ENCODE peak calls at places on chromosomes 16 and 17, in nine cellular contexts. S, X, Z, U, H, W, L, E and V are unnamed samples.

GRCh38 chr16:80804061-80804450 is 342 bp downstream of the CDYL2 start:
- DNase-seq in S (peak), X (no peak), Z (peak), U (peak), H (peak), W (peak), L (no peak), E (no peak), V (peak)

GRCh38 chr17:77502626-77503292 is 362.0 kb downstream of the SEC14L1 start:
- DNase-seq in S (no peak), X (no peak), Z (no peak), U (no peak), H (no peak), W (peak), L (no peak), E (no peak), V (peak)

GRCh38 chr17:19613979-19614378 is 34.6 kb upstream of the ALDH3A2 start:
- DNase-seq in S (no peak), X (no peak), Z (no peak), U (no peak), H (no peak), W (no peak), L (no peak), E (no peak), V (no peak)

GRCh38 chr17:77560417-77560816 is 398.1 kb upstream of the TNRC6C start:
- DNase-seq in S (no peak), X (no peak), Z (no peak), U (no peak), H (no peak), W (no peak), L (no peak), E (no peak), V (no peak)

GRCh38 chr17:16425202-16425601 is 9.8 kb downstream of the TRPV2 start:
- DNase-seq in S (no peak), X (no peak), Z (no peak), U (no peak), H (no peak), W (no peak), L (no peak), E (no peak), V (no peak)

GRCh38 chr16:88685156-88686061 is 898 bp downstream of the SNAI3 start:
- DNase-seq in S (no peak), X (no peak), Z (peak), U (peak), H (peak), W (no peak), L (no peak), E (no peak), V (peak)

GRCh38 chr17:17467720-17468119 is 9.1 kb upstream of the MED9 start:
- DNase-seq in S (no peak), X (no peak), Z (no peak), U (no peak), H (peak), W (no peak), L (no peak), E (no peak), V (no peak)

GRCh38 chr17:6786618-6787017 is 10.6 kb downstream of the FBXO39 start:
- DNase-seq in S (peak), X (no peak), Z (peak), U (peak), H (peak), W (no peak), L (no peak), E (no peak), V (no peak)

GRCh38 chr17:59115474-59115873 is 8.8 kb upstream of the TRIM37 start:
- DNase-seq in S (no peak), X (no peak), Z (no peak), U (no peak), H (no peak), W (no peak), L (no peak), E (no peak), V (no peak)

GRCh38 chr17:58974354-58974753 is 132.3 kb downstream of the TRIM37 start:
- DNase-seq in S (no peak), X (no peak), Z (no peak), U (no peak), H (no peak), W (no peak), L (no peak), E (no peak), V (no peak)

GRCh38 chr17:80396680-80397387 is 18.1 kb upstream of the ENDOV start:
- DNase-seq in S (no peak), X (no peak), Z (no peak), U (no peak), H (no peak), W (no peak), L (no peak), E (no peak), V (no peak)

GRCh38 chr17:62797959-62798358 is 10.2 kb downstream of the MARCHF10 start:
- DNase-seq in S (no peak), X (no peak), Z (no peak), U (no peak), H (peak), W (no peak), L (no peak), E (no peak), V (peak)

DNA sequence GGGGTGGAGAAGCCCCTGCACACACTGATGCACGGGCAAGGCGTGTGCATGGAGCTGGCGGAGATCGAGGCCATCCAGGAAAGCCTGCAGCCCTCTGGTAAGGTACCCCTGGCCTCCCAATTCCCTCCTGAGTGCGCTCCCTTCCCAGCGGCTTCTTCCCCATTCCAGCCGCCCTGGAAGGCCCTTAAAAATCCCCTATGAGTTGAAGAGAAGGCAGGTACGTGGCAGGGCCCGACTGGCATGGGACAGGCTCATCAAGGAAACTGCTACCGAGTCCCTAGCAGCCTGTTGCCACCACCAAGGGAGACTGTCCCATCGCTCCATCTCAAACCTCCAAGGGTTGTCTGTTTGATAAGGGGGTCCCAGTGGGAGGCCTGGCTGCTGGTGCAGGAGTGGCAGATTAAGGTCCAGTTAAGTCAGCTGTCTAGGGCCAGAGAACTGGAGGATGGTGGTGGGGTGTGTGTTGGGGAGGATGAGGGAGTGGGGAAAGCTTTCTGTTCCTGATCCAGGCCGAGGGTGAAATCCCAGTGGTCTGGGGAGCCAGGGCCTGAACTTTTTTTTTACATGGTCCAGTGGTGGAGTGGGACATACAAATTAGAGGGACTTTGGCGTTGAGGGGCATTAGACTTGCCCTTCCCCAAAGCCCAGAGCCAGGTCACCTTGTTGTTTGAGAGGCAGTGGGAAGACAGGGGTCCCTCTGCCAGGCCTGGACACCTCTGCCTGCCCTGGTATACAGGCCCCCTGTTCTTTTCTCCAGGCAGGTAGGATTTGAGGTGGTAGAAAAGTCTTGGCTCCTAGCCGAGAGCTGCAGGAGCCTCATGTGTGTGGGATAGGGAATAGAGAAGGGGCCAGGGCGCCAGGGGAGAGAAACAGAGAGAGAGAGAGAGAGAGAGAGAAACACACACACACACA is 994 bp downstream of the IGFBP4 start:
- DNase-seq in S (no peak), X (no peak), Z (peak), U (no peak), H (no peak), W (peak), L (no peak), E (no peak), V (peak)
- H3K4me3 ChIP-seq in S (peak), X (peak), Z (peak), U (peak), H (peak), W (peak), L (peak), E (peak), V (peak)

GRCh38 chr16:66605177-66605999 is 884 bp downstream of the CMTM3 start:
- DNase-seq in S (no peak), X (no peak), Z (peak), U (peak), H (peak), W (peak), L (no peak), E (peak), V (peak)
- TF ChIP-seq CTCF in S (no peak), X (no peak), Z (no peak), U (no peak), H (no peak), W (no peak), L (no peak), E (no peak), V (no peak)

DNA sequence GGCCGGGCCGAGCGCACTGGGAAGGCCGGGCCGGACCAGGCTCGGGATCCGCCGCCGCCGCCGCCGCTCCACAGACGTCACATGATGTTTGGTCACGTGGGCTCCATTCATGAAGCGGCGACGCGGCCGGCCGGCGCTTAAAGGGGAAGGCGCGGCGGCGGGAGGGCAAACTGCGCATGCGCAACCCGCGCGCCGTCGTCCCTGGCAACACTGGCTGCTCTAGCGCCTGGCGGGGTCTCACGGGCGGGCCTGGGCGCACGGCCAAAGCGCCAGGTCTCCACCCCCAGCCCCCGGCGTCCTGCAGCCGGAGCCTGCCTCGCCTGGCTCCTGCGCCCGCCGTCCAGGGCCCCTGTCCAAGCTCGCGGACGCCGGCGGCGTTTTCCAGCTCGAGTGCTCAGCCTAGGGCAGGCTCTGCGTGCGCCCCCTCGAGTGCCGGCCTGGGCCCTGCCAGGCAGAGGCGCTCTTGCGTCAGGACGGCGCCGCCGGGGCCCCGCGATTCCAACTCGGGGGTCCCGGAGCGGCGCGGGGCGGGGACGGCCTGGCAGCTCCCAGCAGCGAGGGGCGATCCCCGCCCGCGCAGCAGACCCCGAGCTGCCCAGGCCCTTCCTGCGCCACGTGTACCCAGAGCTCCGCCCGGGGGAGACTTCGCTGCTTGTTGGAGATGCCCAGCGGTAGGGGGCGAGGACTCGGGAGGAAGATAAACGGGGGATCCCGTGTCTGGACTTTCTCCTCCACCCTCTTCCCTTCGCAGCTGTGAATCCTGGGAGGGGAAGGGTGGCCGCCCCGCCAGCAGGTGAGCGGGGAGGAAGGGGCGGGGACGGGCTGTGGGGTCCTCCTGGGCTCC is at the start of gene MAFG:
- DNase-seq in S (peak), X (peak), Z (peak), U (peak), H (peak), W (peak), L (peak), E (peak), V (peak)
- H3K4me3 ChIP-seq in S (peak), X (peak), Z (peak), U (peak), H (peak), W (peak), L (peak), E (peak), V (peak)

GRCh38 chr17:81481815-81482505 is 30.6 kb downstream of the ACTG1 start:
- DNase-seq in S (no peak), X (no peak), Z (no peak), U (no peak), H (no peak), W (no peak), L (no peak), E (no peak), V (no peak)

GRCh38 chr17:81479672-81480071 is 32.9 kb downstream of the ACTG1 start:
- DNase-seq in S (no peak), X (no peak), Z (peak), U (no peak), H (no peak), W (no peak), L (no peak), E (no peak), V (no peak)

GRCh38 chr17:81479175-81479574 is 33.4 kb downstream of the ACTG1 start:
- DNase-seq in S (no peak), X (no peak), Z (no peak), U (no peak), H (peak), W (no peak), L (no peak), E (no peak), V (no peak)

GRCh38 chr17:81481011-81481799 is 31.4 kb downstream of the ACTG1 start:
- DNase-seq in S (no peak), X (no peak), Z (peak), U (peak), H (peak), W (peak), L (no peak), E (no peak), V (peak)

DNA sequence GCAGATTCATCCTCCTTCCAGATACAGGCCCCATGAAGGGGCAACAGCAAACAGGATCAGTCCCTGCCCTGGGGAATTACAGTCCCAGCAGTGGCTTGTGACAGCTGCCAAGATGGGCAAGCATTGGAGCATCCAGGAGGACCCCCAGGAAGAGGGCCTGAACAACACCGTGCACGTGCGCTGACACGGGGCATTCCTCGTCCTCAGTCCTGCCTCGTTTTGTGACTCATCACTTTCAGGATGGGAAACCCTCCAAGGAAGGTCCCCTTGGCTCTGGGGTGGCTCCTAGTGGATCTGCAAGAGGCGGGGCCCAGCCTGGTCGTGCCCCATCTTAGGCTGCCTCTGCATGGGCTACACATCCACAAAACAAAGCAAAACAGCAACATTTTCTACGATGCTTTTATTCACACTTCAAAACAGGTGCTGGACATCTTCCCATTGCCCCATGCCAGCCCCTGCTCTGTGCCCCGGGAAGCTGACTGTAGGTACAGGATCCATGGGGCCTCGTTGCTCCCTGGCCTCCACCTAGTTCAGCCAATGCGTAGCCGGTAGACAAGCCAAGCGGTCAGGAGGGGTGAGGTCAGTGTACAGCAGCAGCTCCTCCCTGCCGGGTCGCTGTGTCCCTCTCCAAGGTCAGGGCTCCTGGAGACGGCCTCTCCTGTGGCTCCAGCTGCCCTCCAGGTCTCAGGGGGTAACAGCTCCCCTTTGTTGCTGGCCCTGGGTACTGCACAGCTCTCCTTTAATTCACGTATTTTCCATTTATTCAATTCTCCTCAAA is 32.3 kb downstream of the ACTG1 start:
- DNase-seq in S (no peak), X (no peak), Z (peak), U (peak), H (peak), W (peak), L (no peak), E (no peak), V (peak)
- TF ChIP-seq CTCF in S (no peak), X (no peak), Z (peak), U (no peak), H (peak), W (no peak), L (no peak), E (no peak), V (peak)

GRCh38 chr17:301681-302299 is 50.8 kb downstream of the RPH3AL start:
- DNase-seq in S (no peak), X (no peak), Z (peak), U (no peak), H (peak), W (no peak), L (no peak), E (no peak), V (peak)

GRCh38 chr17:303161-303560 is 49.4 kb downstream of the RPH3AL start:
- DNase-seq in S (no peak), X (no peak), Z (no peak), U (no peak), H (no peak), W (no peak), L (no peak), E (no peak), V (no peak)

GRCh38 chr17:300881-301280 is 51.7 kb downstream of the RPH3AL start:
- DNase-seq in S (no peak), X (no peak), Z (no peak), U (no peak), H (no peak), W (no peak), L (no peak), E (no peak), V (peak)

GRCh38 chr17:304461-304860 is 48.1 kb downstream of the RPH3AL start:
- DNase-seq in S (no peak), X (no peak), Z (no peak), U (no peak), H (no peak), W (no peak), L (no peak), E (no peak), V (peak)

GRCh38 chr17:302300-302698 is 50.3 kb downstream of the RPH3AL start:
- DNase-seq in S (no peak), X (no peak), Z (no peak), U (no peak), H (no peak), W (no peak), L (no peak), E (no peak), V (no peak)
- H3K4me3 ChIP-seq in S (no peak), X (no peak), Z (no peak), U (no peak), H (no peak), W (no peak), L (no peak), E (no peak), V (no peak)

GRCh38 chr16:20997147-20997546 is 96.6 kb downstream of the LYRM1 start:
- DNase-seq in S (no peak), X (no peak), Z (no peak), U (no peak), H (no peak), W (no peak), L (no peak), E (no peak), V (no peak)

GRCh38 chr16:21005008-21005407 is 104.4 kb downstream of the LYRM1 start:
- DNase-seq in S (no peak), X (no peak), Z (no peak), U (no peak), H (no peak), W (no peak), L (no peak), E (no peak), V (no peak)

GRCh38 chr16:20995711-20996110 is 95.1 kb downstream of the LYRM1 start:
- DNase-seq in S (no peak), X (no peak), Z (no peak), U (no peak), H (no peak), W (no peak), L (no peak), E (no peak), V (no peak)

GRCh38 chr16:21001262-21001661 is 100.7 kb downstream of the LYRM1 start:
- DNase-seq in S (peak), X (no peak), Z (peak), U (peak), H (peak), W (no peak), L (no peak), E (no peak), V (no peak)
- TF ChIP-seq CTCF in S (peak), X (no peak), Z (peak), U (peak), H (peak), W (no peak), L (no peak), E (no peak), V (peak)

GRCh38 chr16:23505942-23506605 is 4.2 kb downstream of the GGA2 start:
- DNase-seq in S (no peak), X (no peak), Z (no peak), U (no peak), H (no peak), W (no peak), L (no peak), E (no peak), V (no peak)
- H3K4me3 ChIP-seq in S (no peak), X (no peak), Z (no peak), U (no peak), H (no peak), W (no peak), L (no peak), E (no peak), V (no peak)

DNA sequence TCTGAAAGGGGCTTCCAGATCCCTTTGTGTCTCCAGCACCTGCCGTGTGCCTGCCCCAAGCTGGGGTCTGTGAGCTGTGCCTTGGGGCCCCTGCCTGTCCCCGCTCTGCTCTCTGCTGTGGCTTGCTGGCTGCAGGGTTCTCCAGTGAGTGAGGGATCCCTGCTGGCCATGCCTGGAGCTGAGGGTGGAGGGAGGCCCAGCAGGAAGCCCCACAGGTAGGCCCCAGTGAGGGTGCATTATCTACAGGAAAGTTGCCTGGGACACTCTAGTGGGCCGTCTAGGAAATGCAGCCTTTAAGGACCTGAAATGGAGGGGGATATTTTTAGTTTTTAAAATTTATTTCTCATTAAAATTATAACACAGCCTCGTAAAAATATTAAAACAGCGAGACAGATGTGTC is 50.9 kb downstream of the JPH3 start:
- DNase-seq in S (no peak), X (no peak), Z (peak), U (no peak), H (no peak), W (no peak), L (no peak), E (no peak), V (no peak)
- TF ChIP-seq CTCF in S (peak), X (no peak), Z (peak), U (peak), H (peak), W (no peak), L (no peak), E (peak), V (peak)